ENCODE peak calls at places on chromosomes 13 and 19, in four cellular contexts. O, E, C and I are unnamed samples.

GRCh38 chr19:23512151-23512925 is 117.1 kb upstream of the ZNF91 start:
- DNase-seq in O (no peak), E (no peak), C (no peak), I (no peak)

GRCh38 chr19:49558591-49558990 is 21.8 kb downstream of the NOSIP start:
- DNase-seq in O (no peak), E (no peak), C (no peak), I (no peak)

GRCh38 chr19:35860818-35861639 is 4.3 kb downstream of the KIRREL2 start:
- DNase-seq in O (no peak), E (peak), C (peak), I (no peak)

GRCh38 chr19:1091544-1092175 is 3.5 kb downstream of the POLR2E start:
- DNase-seq in O (no peak), E (no peak), C (no peak), I (no peak)

GRCh38 chr13:33761744-33762143 is 56.2 kb upstream of the RFC3 start:
- DNase-seq in O (no peak), E (peak), C (no peak), I (peak)

GRCh38 chr19:16268676-16269319 is 55.8 kb upstream of the KLF2 start:
- DNase-seq in O (no peak), E (no peak), C (no peak), I (no peak)

GRCh38 chr13:105908581-105908980 is 626.9 kb downstream of the EFNB2 start:
- DNase-seq in O (no peak), E (no peak), C (no peak), I (no peak)

GRCh38 chr13:41931337-41931736 is 29.6 kb downstream of the VWA8 start:
- DNase-seq in O (no peak), E (no peak), C (no peak), I (no peak)

GRCh38 chr13:44140146-44140545 is 233.5 kb upstream of the SERP2 start:
- DNase-seq in O (no peak), E (peak), C (no peak), I (no peak)

GRCh38 chr13:64073203-64073602 is 2657.6 kb upstream of the PCDH20 start:
- DNase-seq in O (no peak), E (peak), C (no peak), I (no peak)

GRCh38 chr13:42487221-42487620 is 86.7 kb upstream of the TNFSF11 start:
- DNase-seq in O (no peak), E (no peak), C (no peak), I (no peak)

GRCh38 chr19:6060600-6061391 is 49.5 kb downstream of the RFX2 start:
- DNase-seq in O (no peak), E (no peak), C (peak), I (no peak)

GRCh38 chr13:110215606-110216005 is 91.4 kb downstream of the COL4A1 start:
- DNase-seq in O (no peak), E (no peak), C (no peak), I (no peak)

GRCh38 chr19:33306853-33307792 is 4.8 kb upstream of the CEBPA start:
- DNase-seq in O (no peak), E (no peak), C (no peak), I (peak)

GRCh38 chr13:112248406-112248760 is 127.8 kb upstream of the SPACA7 start:
- DNase-seq in O (no peak), E (no peak), C (no peak), I (no peak)

GRCh38 chr13:103324641-103325040 is 258.4 kb upstream of the SLC10A2 start:
- DNase-seq in O (no peak), E (no peak), C (no peak), I (no peak)

GRCh38 chr13:50357586-50358118 is 342.4 kb downstream of the KCNRG start:
- DNase-seq in O (no peak), E (no peak), C (peak), I (peak)

GRCh38 chr13:49476529-49476928 is 19.2 kb upstream of the PHF11 start:
- DNase-seq in O (no peak), E (no peak), C (no peak), I (no peak)

GRCh38 chr13:42405665-42406390 is 133.9 kb downstream of the AKAP11 start:
- DNase-seq in O (peak), E (no peak), C (no peak), I (no peak)

GRCh38 chr13:30766957-30767603 is 31.7 kb downstream of the ALOX5AP start:
- DNase-seq in O (peak), E (no peak), C (no peak), I (no peak)

GRCh38 chr13:26590951-26591350 is 33.5 kb downstream of the WASF3 start:
- DNase-seq in O (no peak), E (peak), C (no peak), I (peak)

GRCh38 chr13:23673354-23673753 is 103.1 kb downstream of the TNFRSF19 start:
- DNase-seq in O (no peak), E (no peak), C (no peak), I (no peak)

GRCh38 chr13:61040180-61040579 is 375.5 kb downstream of the PCDH20 start:
- DNase-seq in O (no peak), E (no peak), C (no peak), I (no peak)

GRCh38 chr13:20721454-20722357 is 18.2 kb downstream of the IL17D start:
- DNase-seq in O (no peak), E (no peak), C (peak), I (no peak)

GRCh38 chr19:934865-935422 is 9.1 kb downstream of the ARID3A start:
- DNase-seq in O (no peak), E (peak), C (no peak), I (no peak)

GRCh38 chr19:34135033-34135370 is 37.3 kb upstream of the LSM14A start:
- DNase-seq in O (no peak), E (no peak), C (no peak), I (no peak)

GRCh38 chr19:7004313-7004931 is 16.8 kb downstream of the MBD3L2B start:
- DNase-seq in O (no peak), E (peak), C (peak), I (no peak)

GRCh38 chr19:19464339-19465098 is 50.8 kb downstream of the TSSK6 start:
- DNase-seq in O (no peak), E (no peak), C (no peak), I (no peak)

GRCh38 chr13:23980160-23980551 is 82.9 kb upstream of the C1QTNF9B start:
- DNase-seq in O (no peak), E (peak), C (peak), I (peak)

GRCh38 chr19:17610384-17610783 is 54.9 kb downstream of the COLGALT1 start:
- DNase-seq in O (no peak), E (peak), C (peak), I (peak)

DNA sequence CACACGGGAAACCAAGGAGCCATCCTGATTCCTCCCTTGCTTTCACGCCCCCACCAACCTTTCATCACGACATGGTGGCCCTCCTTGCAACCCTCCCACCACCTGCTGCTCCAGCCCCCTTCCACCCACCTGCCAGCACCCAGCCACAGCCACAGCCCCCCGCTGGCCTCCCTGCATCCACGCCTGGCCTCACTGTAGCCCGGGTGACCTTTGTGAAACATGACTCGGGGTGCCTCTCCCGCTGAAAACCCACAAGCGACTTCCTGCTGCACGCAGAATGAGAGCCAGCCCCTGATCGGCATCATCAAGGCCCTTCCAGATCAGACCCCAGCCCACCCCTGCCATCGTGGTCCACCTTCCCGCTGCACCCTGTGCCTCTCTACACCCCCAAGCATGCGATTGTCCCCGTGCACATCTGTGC is 14.9 kb downstream of the POP4 start:
- DNase-seq in O (no peak), E (no peak), C (no peak), I (no peak)
- TF ChIP-seq BHLHE40 in O (no peak), E (no peak), C (no peak), I (no peak)

GRCh38 chr13:46389457-46389856 is 2.4 kb upstream of the RUBCNL start:
- DNase-seq in O (no peak), E (no peak), C (no peak), I (no peak)

GRCh38 chr13:46386996-46387851 is at the start of gene RUBCNL:
- DNase-seq in O (no peak), E (no peak), C (peak), I (peak)

GRCh38 chr13:46389985-46390384 is 2.9 kb upstream of the RUBCNL start:
- DNase-seq in O (peak), E (peak), C (no peak), I (no peak)

GRCh38 chr13:46388308-46388707 is 1.3 kb upstream of the RUBCNL start:
- DNase-seq in O (no peak), E (no peak), C (no peak), I (no peak)

GRCh38 chr13:46388846-46389245 is 1.8 kb upstream of the RUBCNL start:
- DNase-seq in O (no peak), E (no peak), C (no peak), I (no peak)
- TF ChIP-seq FOXM1 in O (peak), E (no peak), C (no peak), I (no peak)

GRCh38 chr13:25177012-25177411 is 4.9 kb upstream of the AMER2 start:
- DNase-seq in O (no peak), E (no peak), C (no peak), I (no peak)
- TF ChIP-seq FOXK2 in O (no peak), E (no peak), C (no peak), I (no peak)

DNA sequence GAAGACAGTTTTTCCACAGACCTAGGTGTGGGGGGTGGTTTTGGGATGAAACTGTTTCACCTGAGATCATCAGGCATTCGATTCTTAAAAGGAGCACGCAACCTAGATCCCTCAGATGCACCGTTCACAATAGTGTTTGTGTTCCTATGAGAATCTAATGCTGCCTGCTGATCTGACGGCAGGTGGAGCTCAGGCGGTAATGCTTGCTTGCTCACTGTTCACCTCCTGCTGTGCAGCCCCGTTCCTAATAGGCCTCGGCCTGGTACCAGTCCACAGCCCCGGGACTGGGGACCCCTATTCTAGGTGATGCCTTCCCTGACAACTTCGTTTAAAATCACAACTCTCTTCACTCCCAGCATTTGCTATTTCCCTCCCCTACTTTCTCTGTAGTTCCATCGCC is 149.6 kb downstream of the IER2 start:
- DNase-seq in O (no peak), E (no peak), C (no peak), I (no peak)
- TF ChIP-seq BHLHE40 in O (no peak), E (no peak), C (no peak), I (no peak)

GRCh38 chr19:44142014-44142523 is 715 bp downstream of the ZNF234 start:
- DNase-seq in O (no peak), E (peak), C (peak), I (peak)

DNA sequence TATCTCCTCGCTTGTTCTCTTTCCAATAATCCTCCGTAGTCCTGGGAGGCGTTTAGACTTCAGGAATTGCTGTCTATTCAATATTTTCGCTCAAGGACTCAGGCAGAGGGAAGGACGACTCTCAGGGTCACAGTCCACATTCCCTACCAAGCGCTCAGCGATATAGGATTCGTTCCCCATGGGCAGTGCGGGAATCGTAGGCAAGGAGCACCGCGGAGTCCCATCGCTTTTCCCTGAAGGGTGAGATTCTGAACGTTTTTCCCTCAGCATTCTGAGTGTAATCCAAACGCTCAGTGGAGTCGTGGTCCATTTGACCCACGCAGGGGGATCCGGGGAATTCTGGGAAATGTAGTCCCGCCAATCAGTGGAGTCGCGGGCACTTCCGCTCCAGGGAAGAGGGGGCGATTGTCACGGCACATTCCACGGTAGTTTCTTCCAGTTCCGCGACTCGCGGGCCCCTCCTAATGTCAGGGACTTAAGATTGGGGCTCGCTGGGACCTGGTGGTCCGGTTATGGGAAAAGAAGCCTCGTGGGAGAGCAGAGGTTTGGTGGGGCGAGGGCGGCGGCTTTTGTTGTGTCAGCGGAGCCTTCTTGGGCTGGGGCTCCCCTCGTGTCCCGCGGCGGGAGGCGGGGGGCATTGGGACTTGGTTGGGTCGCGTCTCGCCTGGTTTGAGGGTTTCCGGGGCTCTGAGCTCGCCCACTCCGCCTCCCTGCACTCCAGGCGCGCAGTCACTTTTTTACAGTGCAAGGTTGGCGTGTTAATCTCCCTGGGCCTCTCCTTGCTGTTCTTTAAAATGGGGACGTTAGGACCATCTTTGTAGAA is at the start of gene ZNF234:
- DNase-seq in O (peak), E (peak), C (peak), I (peak)
- TF ChIP-seq FOXM1 in O (no peak), E (no peak), C (no peak), I (no peak)

DNA sequence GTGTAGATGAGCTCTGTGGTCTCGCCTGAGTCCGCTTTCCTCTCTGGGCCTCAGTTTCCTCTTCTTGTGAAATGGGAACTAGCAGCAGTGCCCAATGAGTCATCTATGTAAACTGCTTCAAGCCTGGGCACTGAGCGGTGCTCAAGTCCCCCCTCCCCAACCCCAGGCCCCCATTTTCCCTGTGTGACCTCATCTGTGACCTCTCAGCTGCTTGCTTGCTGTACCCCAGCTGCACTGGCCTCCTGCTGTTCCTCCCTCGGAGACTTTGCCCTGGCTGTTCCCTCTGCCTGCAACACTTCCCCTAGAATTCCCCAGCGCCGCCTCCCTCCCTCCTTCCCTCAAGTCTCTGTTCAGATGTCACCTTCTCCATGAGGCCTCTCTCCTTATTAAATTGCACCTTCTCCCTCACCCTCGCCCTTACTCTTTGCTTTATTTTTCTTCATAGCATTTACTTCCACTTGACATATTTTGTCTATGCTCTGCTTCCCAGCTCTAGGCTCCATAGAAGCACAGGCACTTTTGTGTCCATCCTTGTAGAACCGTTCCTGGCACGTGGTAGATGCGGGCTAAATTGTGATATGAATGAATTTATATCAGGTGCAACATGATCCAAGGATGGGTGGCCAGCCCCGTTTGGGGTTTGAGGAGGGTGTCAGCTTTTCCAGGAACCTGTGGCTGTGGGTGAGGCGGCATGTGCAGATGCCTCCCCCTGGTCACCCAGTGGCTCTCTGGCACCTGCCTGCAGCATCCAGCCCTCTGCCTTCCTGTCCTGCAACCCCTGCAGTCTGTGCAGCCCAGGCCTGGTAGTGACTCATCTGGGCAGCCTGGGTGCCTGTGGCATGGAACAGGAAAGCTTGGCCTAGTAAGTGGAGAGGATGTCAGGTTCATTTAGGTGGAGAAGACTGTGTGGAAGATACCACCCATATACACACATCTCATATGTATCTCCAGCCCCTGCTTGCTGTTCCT is 26.3 kb downstream of the SIPA1L3 start:
- DNase-seq in O (no peak), E (peak), C (no peak), I (no peak)
- TF ChIP-seq FOXK2 in O (no peak), E (no peak), C (no peak), I (no peak)

GRCh38 chr13:96551540-96551939 is 442.7 kb downstream of the OXGR1 start:
- DNase-seq in O (no peak), E (no peak), C (no peak), I (no peak)
- TF ChIP-seq BHLHE40 in O (no peak), E (no peak), C (no peak), I (no peak)

GRCh38 chr19:45876411-45877197 is 9.3 kb downstream of the IRF2BP1 start:
- DNase-seq in O (no peak), E (peak), C (peak), I (no peak)
- TF ChIP-seq FOXM1 in O (no peak), E (no peak), C (no peak), I (no peak)

GRCh38 chr19:53868091-53868891 is 608 bp downstream of the MYADM start:
- DNase-seq in O (no peak), E (peak), C (peak), I (no peak)
- TF ChIP-seq FOXK2 in O (no peak), E (no peak), C (no peak), I (no peak)

GRCh38 chr19:43518051-43518450 is 8.9 kb downstream of the ETHE1 start:
- DNase-seq in O (no peak), E (no peak), C (no peak), I (no peak)

GRCh38 chr19:43524922-43525835 is 1.8 kb downstream of the ETHE1 start:
- DNase-seq in O (peak), E (peak), C (peak), I (no peak)

GRCh38 chr19:43522929-43523328 is 4.1 kb downstream of the ETHE1 start:
- DNase-seq in O (no peak), E (no peak), C (no peak), I (no peak)

GRCh38 chr19:43519436-43520088 is 7.4 kb downstream of the ETHE1 start:
- DNase-seq in O (peak), E (peak), C (peak), I (peak)
- TF ChIP-seq BHLHE40 in O (no peak), E (no peak), C (no peak), I (no peak)